ENCODE peak calls at places on chromosomes 3 and 15, in four cellular contexts. V is colonic mucosa, N is anterior cingulate cortex, B is SW480. S is an unnamed sample.

GRCh38 chr15:41849861-41850260 is 11.2 kb downstream of the PLA2G4B start:
- DNase-seq in V (no peak), N (no peak), B (no peak), S (no peak)

GRCh38 chr15:56653787-56654186 is 79.5 kb downstream of the ZNF280D start:
- DNase-seq in N (no peak), V (no peak), B (no peak), S (no peak)

GRCh38 chr15:87365221-87365620 is 891.3 kb downstream of the NTRK3 start:
- DNase-seq in N (no peak), B (no peak), V (no peak), S (no peak)

GRCh38 chr15:89822951-89823701 is 8.5 kb upstream of the ANPEP start:
- DNase-seq in V (no peak), B (peak), N (no peak), S (no peak)

GRCh38 chr3:170869240-170869592 is 779 bp downstream of the RPL22L1 start:
- DNase-seq in V (peak), N (no peak), B (no peak), S (peak)

GRCh38 chr3:86887876-86888275 is 103.1 kb downstream of the VGLL3 start:
- DNase-seq in B (no peak), N (no peak), V (no peak), S (no peak)

GRCh38 chr3:37456270-37456708 is 281.9 kb upstream of the LRRFIP2 start:
- DNase-seq in V (peak), N (peak), B (no peak), S (peak)

GRCh38 chr15:79168922-79169322 is 78.3 kb upstream of the RASGRF1 start:
- DNase-seq in N (peak), B (peak), V (no peak), S (peak)

GRCh38 chr15:96720251-96720650 is 389.8 kb downstream of the NR2F2 start:
- DNase-seq in B (peak), N (no peak), V (no peak), S (no peak)

GRCh38 chr3:157159037-157159761 is 748 bp downstream of the CCNL1 start:
- DNase-seq in N (peak), V (peak), B (peak), S (peak)

GRCh38 chr3:32384938-32385337 is 6.7 kb upstream of the CMTM7 start:
- DNase-seq in B (no peak), V (no peak), N (no peak), S (no peak)

GRCh38 chr3:101725192-101725889 is 927 bp downstream of the CEP97 start:
- DNase-seq in B (peak), V (peak), N (no peak), S (peak)

GRCh38 chr3:46214751-46215352 is 6.7 kb upstream of the CCR1 start:
- DNase-seq in V (no peak), B (peak), N (no peak), S (peak)

GRCh38 chr3:48301814-48302194 is 31.7 kb downstream of the SPINK8 start:
- DNase-seq in B (peak), N (no peak), V (peak), S (peak)

GRCh38 chr3:49625971-49626640 is 48.0 kb upstream of the APEH start:
- DNase-seq in N (peak), B (no peak), V (no peak), S (no peak)

GRCh38 chr3:82628385-82629014 is 867.1 kb upstream of the GBE1 start:
- DNase-seq in V (no peak), B (no peak), N (no peak), S (no peak)

GRCh38 chr15:79192462-79193036 is 90.0 kb upstream of the ANKRD34C start:
- DNase-seq in N (no peak), V (no peak), B (no peak), S (no peak)

GRCh38 chr3:56621686-56622085 is 61.4 kb downstream of the TASOR start:
- DNase-seq in B (no peak), V (no peak), N (no peak), S (no peak)

GRCh38 chr15:66237513-66238235 is 15.9 kb downstream of the MEGF11 start:
- DNase-seq in N (no peak), V (no peak), B (no peak), S (no peak)

GRCh38 chr3:193572426-193572908 is 17.8 kb upstream of the ATP13A4 start:
- DNase-seq in B (peak), N (peak), V (peak), S (peak)

GRCh38 chr15:40439461-40440299 is 1.1 kb upstream of the BAHD1 start:
- DNase-seq in B (peak), V (peak), N (peak), S (peak)

GRCh38 chr15:100939786-100940185 is 20.6 kb downstream of the LRRK1 start:
- DNase-seq in B (no peak), V (no peak), N (no peak), S (no peak)

GRCh38 chr3:56775356-56775914 is 26.3 kb downstream of the ARHGEF3 start:
- DNase-seq in V (no peak), B (no peak), N (no peak), S (no peak)

GRCh38 chr3:60703956-60704736 is 547.1 kb downstream of the FHIT start:
- DNase-seq in V (no peak), B (no peak), N (no peak), S (no peak)

GRCh38 chr15:68500363-68501317 is 68.7 kb upstream of the ITGA11 start:
- DNase-seq in N (no peak), B (no peak), V (no peak), S (no peak)

GRCh38 chr3:193857996-193858395 is 265.0 kb downstream of the OPA1 start:
- DNase-seq in V (no peak), B (no peak), N (no peak), S (no peak)